ENCODE peak calls at places on chromosomes 3 and 15, in eight cellular contexts. A is activated CD8-positive, alpha-beta memory T cell treated with anti-CD3 and anti-CD28 coated beads for 48 hours; M is astrocyte of the spinal cord; K is A549; V is stomach; L is AG10803; W is SW480; Q is brain microvascular endothelial cell. I is an unnamed sample.

GRCh38 chr3:125434582-125435011 is 59.5 kb upstream of the ZNF148 start:
- DNase-seq in A (no peak), M (no peak), K (no peak), V (no peak), L (no peak), W (no peak), Q (no peak), I (peak; percentile 31)

GRCh38 chr3:63343674-63344073 is 65.6 kb downstream of the SYNPR start:
- DNase-seq in A (no peak), M (peak; percentile 98), K (peak; percentile 40), V (peak; percentile 67), L (peak; percentile 98), W (peak; percentile 86), Q (peak; percentile 99), I (no peak)

GRCh38 chr3:10341901-10342398 is 21.0 kb upstream of the SEC13 start:
- DNase-seq in A (no peak), M (no peak), K (no peak), V (no peak), L (no peak), W (no peak), Q (no peak), I (no peak)

GRCh38 chr3:175041369-175041768 is 182.2 kb downstream of the NAALADL2 start:
- DNase-seq in A (no peak), M (peak; percentile 8), K (no peak), V (no peak), L (no peak), W (no peak), Q (peak; percentile 20), I (no peak)

GRCh38 chr3:53331871-53332270 is 15.5 kb downstream of the DCP1A start:
- DNase-seq in A (no peak), M (no peak), K (no peak), V (no peak), L (no peak), W (no peak), Q (no peak), I (no peak)

GRCh38 chr15:85558747-85559327 is 178.4 kb downstream of the AKAP13 start:
- DNase-seq in A (no peak), M (no peak), K (no peak), V (no peak), L (no peak), W (no peak), Q (no peak), I (no peak)

GRCh38 chr15:39692464-39693327 is 89.9 kb downstream of the FSIP1 start:
- DNase-seq in A (no peak), M (no peak), K (no peak), V (no peak), L (no peak), W (no peak), Q (no peak), I (no peak)

GRCh38 chr3:185205865-185206264 is 48.0 kb downstream of the EHHADH start:
- DNase-seq in A (no peak), M (no peak), K (no peak), V (no peak), L (no peak), W (no peak), Q (no peak), I (no peak)

GRCh38 chr15:31435891-31436628 is 109.4 kb downstream of the KLF13 start:
- DNase-seq in A (no peak), M (no peak), K (no peak), V (no peak), L (peak; percentile 44), W (no peak), Q (no peak), I (no peak)

GRCh38 chr3:197406266-197406665 is 107.9 kb upstream of the DLG1 start:
- DNase-seq in A (no peak), M (peak; percentile 48), K (no peak), V (no peak), L (peak; percentile 24), W (no peak), Q (no peak), I (no peak)

GRCh38 chr3:151327571-151328198 is 1.7 kb downstream of the P2RY13 start:
- DNase-seq in A (no peak), M (peak; percentile 47), K (peak; percentile 18), V (no peak), L (peak; percentile 33), W (peak; percentile 31), Q (no peak), I (peak; percentile 18)

GRCh38 chr3:158098834-158099424 is 7.3 kb downstream of the SHOX2 start:
- DNase-seq in A (no peak), M (no peak), K (no peak), V (no peak), L (no peak), W (no peak), Q (no peak), I (no peak)

GRCh38 chr3:46187876-46188275 is 20.2 kb downstream of the CCR1 start:
- DNase-seq in A (no peak), M (peak; percentile 17), K (peak; percentile 5), V (no peak), L (peak; percentile 30), W (peak; percentile 43), Q (peak; percentile 51), I (peak; percentile 35)

GRCh38 chr3:124886168-124887051 is 755 bp downstream of the ITGB5 start:
- DNase-seq in A (peak; percentile 20), M (peak; percentile 47), K (peak; percentile 82), V (peak; percentile 71), L (peak; percentile 63), W (peak; percentile 64), Q (peak; percentile 24), I (peak; percentile 63)

GRCh38 chr3:186589115-186589514 is 18.6 kb downstream of the DNAJB11 start:
- DNase-seq in A (no peak), M (no peak), K (peak; percentile 35), V (no peak), L (peak; percentile 11), W (no peak), Q (no peak), I (no peak)

GRCh38 chr15:32987067-32987466 is 207.4 kb downstream of the FMN1 start:
- DNase-seq in A (no peak), M (no peak), K (no peak), V (no peak), L (peak; percentile 25), W (no peak), Q (no peak), I (no peak)

GRCh38 chr15:23072633-23073032 is 33.3 kb upstream of the TUBGCP5 start:
- DNase-seq in A (no peak), M (no peak), K (no peak), V (no peak), L (no peak), W (no peak), Q (no peak), I (no peak)

GRCh38 chr15:98906712-98907083 is 100.9 kb downstream of the PGPEP1L start:
- DNase-seq in A (no peak), M (no peak), K (peak; percentile 63), V (peak; percentile 63), L (no peak), W (peak; percentile 22), Q (peak; percentile 53), I (no peak)

GRCh38 chr3:131349946-131350347 is 31.6 kb upstream of the NUDT16 start:
- DNase-seq in A (no peak), M (peak; percentile 66), K (peak; percentile 42), V (no peak), L (peak; percentile 70), W (no peak), Q (peak; percentile 58), I (no peak)

GRCh38 chr3:53704363-53704725 is 141.9 kb downstream of the CHDH start:
- DNase-seq in A (no peak), M (no peak), K (no peak), V (peak; percentile 7), L (no peak), W (no peak), Q (no peak), I (no peak)

GRCh38 chr3:157429703-157430102 is 6.9 kb upstream of the PTX3 start:
- DNase-seq in A (no peak), M (no peak), K (no peak), V (no peak), L (no peak), W (no peak), Q (peak; percentile 60), I (no peak)

GRCh38 chr15:91126080-91126479 is 26.0 kb downstream of the SV2B start:
- DNase-seq in A (no peak), M (no peak), K (no peak), V (no peak), L (no peak), W (peak; percentile 13), Q (no peak), I (no peak)

GRCh38 chr15:36818260-36818659 is 238.8 kb downstream of the CDIN1 start:
- DNase-seq in A (no peak), M (no peak), K (no peak), V (no peak), L (no peak), W (no peak), Q (no peak), I (no peak)

I was measured in GM13977.